ENCODE peak calls at places on chromosomes 3 and 15, in five cellular contexts. A is H9, K is brain microvascular endothelial cell, J is fibroblast of villous mesenchyme, E is progenitor cell of endocrine pancreas. H is an unnamed sample.

GRCh38 chr3:55750525-55750924 is 263.4 kb upstream of the WNT5A start:
- DNase-seq in A (no peak), K (peak; percentile 52), J (peak; percentile 34), E (no peak), H (no peak)

GRCh38 chr3:78644847-78645246 is 1123.0 kb downstream of the ROBO1 start:
- DNase-seq in A (no peak), K (no peak), J (peak; percentile 6), E (no peak), H (no peak)

GRCh38 chr3:11845661-11846060 is 1.0 kb downstream of the TAMM41 start:
- DNase-seq in A (no peak), K (no peak), J (no peak), E (no peak), H (no peak)

GRCh38 chr15:96330064-96330449 is 443 bp upstream of the NR2F2 start:
- DNase-seq in A (peak; percentile 71), K (peak; percentile 72), J (peak; percentile 88), E (no peak), H (peak; percentile 72)

GRCh38 chr3:197404030-197404429 is 105.6 kb upstream of the DLG1 start:
- DNase-seq in A (no peak), K (no peak), J (no peak), E (no peak), H (no peak)

GRCh38 chr3:87855626-87856025 is 203.2 kb downstream of the CGGBP1 start:
- DNase-seq in A (no peak), K (peak; percentile 85), J (peak; percentile 16), E (no peak), H (no peak)

GRCh38 chr15:101112336-101113113 is 139.3 kb downstream of the CHSY1 start:
- DNase-seq in A (peak; percentile 22), K (no peak), J (no peak), E (no peak), H (no peak)

GRCh38 chr3:9826815-9827574 is 16.8 kb downstream of the RPUSD3 start:
- DNase-seq in A (peak; percentile 73), K (no peak), J (no peak), E (no peak), H (peak; percentile 36)

GRCh38 chr3:31704156-31704555 is 171.4 kb downstream of the STT3B start:
- DNase-seq in A (no peak), K (no peak), J (no peak), E (no peak), H (no peak)

GRCh38 chr3:168824107-168824506 is 728.4 kb upstream of the GOLIM4 start:
- DNase-seq in A (no peak), K (no peak), J (no peak), E (no peak), H (no peak)

GRCh38 chr3:50303038-50303815 is at the start of gene HYAL1:
- DNase-seq in A (peak; percentile 97), K (no peak), J (peak; percentile 30), E (no peak), H (no peak)

GRCh38 chr3:169661567-169662214 is 1.8 kb downstream of the MECOM start:
- DNase-seq in A (peak; percentile 56), K (peak; percentile 21), J (no peak), E (no peak), H (peak; percentile 65)

GRCh38 chr3:136952292-136952691 is 5.5 kb upstream of the IL20RB start:
- DNase-seq in A (no peak), K (no peak), J (peak; percentile 73), E (no peak), H (no peak)

GRCh38 chr15:70777156-70777926 is 14.0 kb upstream of the UACA start:
- DNase-seq in A (no peak), K (no peak), J (no peak), E (no peak), H (no peak)

DNA sequence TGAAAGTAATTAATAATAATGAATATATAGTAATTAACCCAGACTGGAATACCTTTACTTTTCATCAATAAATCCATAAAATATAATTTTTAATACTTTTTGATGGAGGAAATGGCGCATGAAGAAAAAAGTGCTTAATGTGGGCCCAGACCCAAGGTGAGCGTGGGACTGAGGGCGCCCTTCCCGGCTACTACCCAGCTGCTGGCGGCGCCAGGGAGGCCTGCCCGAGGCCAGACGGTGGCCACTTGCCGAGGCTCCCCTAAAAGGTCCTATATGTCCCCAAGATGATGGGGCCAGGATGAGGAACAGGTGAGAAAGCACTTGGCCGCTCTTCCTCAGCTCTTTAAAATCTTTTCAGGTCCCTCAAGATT is 29.1 kb downstream of the CCNL1 start:
- DNase-seq in A (no peak), K (no peak), J (no peak), E (no peak), H (no peak)
- TF ChIP-seq CTCF in A (no peak), K (no peak), J (no peak), E (no peak), H (peak; percentile 56)

DNA sequence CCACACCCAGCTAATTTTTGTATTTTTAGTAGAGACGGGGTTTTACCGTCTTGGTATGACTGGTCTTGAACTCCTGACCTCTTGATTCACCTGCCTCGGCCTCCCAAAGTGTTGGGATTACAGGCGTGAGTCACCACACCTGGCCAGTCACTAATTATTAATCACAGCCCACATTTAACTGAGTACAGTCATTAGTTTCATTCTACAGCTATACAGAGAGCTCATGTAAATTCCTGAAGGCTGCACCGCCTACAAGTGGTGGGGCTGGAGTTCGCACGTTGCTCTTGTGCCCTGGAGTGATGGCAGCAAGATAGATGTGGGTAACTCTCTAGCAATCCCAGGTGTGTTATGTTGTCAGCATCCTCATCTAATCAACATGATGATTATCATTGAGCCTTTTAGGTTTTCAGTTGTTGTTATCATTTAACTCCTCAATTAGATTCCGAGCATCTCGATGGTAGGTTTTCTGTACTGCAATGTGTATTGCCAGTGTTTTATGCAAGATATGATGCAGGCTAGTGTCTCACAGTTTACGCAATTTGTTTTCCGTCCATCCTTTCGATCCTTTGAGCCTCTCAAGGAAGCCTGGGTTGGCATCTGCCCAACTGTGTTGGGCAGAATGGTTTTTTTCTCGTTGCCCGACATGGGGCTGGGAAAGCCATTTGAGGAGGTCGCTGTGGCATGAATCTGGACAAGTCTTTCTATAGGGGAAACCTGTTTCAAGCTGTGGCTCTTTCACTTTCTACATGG is 216.3 kb downstream of the LPP start:
- DNase-seq in A (no peak), K (no peak), J (peak; percentile 61), E (no peak), H (no peak)
- TF ChIP-seq CTCF in A (no peak), K (no peak), J (no peak), E (no peak), H (no peak)

DNA sequence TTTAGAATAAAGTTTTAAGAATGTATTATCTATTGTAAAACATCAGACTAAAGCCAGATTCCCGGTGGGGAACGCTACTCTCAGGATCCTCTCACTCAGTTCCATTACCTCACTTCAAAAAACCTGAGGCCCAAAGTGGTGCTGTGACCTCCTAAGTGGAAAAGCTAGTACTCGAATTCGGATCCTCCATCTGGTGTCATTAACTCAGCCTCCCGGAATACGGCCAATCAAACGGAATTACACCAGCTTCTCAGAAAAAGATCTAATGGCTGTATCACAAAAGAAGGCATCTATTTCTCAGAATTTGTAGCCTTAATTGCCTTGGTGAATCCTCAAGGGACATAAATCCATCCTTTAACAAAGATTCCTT is 624 bp downstream of the ACAD11 start:
- DNase-seq in A (no peak), K (no peak), J (no peak), E (no peak), H (no peak)
- TF ChIP-seq CTCF in A (no peak), K (no peak), J (no peak), E (no peak), H (no peak)

DNA sequence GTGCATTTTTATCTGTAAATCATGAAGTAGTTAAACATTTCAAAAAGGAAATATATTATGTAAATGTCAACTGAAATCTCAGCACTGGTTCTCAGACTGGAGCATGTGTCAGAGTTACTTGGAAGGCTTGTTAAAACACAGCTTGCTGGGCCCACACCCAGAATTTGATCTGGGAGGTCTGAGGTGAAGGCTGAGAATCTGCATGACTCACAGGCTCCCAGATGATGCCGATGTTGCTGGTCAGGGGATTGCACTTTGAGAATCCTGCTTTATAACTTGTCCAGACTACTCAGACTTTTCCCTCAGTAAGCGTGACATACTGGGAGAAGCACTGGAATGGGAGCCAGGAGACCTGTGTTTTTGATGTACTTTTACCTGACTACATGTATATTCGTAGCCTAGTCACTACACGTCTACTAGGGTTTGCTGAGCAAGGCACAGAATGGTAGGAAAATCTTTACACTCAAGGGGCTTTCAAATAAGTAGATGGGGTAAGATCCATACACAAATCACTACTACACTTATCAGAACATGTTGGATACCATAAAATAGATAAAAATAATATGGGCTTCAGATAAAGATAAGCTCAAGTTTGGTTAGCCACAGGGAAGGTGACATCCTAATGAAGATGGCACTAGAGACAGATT is 77.1 kb upstream of the MEX3B start:
- DNase-seq in A (no peak), K (peak; percentile 99), J (peak; percentile 98), E (no peak), H (no peak)
- TF ChIP-seq CTCF in A (no peak), K (no peak), J (no peak), E (no peak), H (no peak)

GRCh38 chr15:67461735-67462134 is 59.2 kb upstream of the C15orf61 start:
- DNase-seq in A (no peak), K (no peak), J (no peak), E (no peak), H (no peak)

GRCh38 chr15:67462802-67463201 is 58.1 kb upstream of the C15orf61 start:
- DNase-seq in A (no peak), K (no peak), J (no peak), E (no peak), H (no peak)

GRCh38 chr15:67468431-67468830 is 52.5 kb upstream of the C15orf61 start:
- DNase-seq in A (no peak), K (no peak), J (no peak), E (no peak), H (no peak)

GRCh38 chr15:67463488-67463887 is 57.4 kb upstream of the C15orf61 start:
- DNase-seq in A (no peak), K (no peak), J (no peak), E (no peak), H (no peak)

GRCh38 chr15:67465196-67465952 is 55.6 kb upstream of the C15orf61 start:
- DNase-seq in A (no peak), K (no peak), J (no peak), E (no peak), H (no peak)
- TF ChIP-seq CTCF in A (no peak), K (no peak), J (no peak), E (no peak), H (no peak)

DNA sequence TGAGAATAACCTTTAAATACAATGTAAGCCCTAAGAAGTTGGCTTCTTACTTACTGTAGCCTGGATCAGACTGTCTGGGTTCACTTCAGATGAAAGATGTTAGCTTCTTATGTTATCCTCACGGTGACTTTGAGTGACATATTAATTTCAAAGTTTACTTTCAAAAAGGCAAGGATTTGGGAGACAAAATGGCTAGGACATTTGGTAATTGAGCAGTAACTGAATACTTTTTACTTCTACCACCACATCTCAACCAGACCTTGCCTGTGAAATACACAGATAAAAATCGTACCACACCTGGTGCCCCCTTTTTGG is 36.0 kb upstream of the BNIP2 start:
- DNase-seq in A (no peak), K (no peak), J (no peak), E (no peak), H (no peak)
- TF ChIP-seq CTCF in A (no peak), K (no peak), J (no peak), E (no peak), H (no peak)

GRCh38 chr3:29850641-29851040 is 569.8 kb downstream of the RBMS3 start:
- DNase-seq in A (peak; percentile 43), K (no peak), J (no peak), E (no peak), H (no peak)
- TF ChIP-seq CTCF in A (peak; percentile 69), K (peak; percentile 37), J (no peak), E (no peak), H (no peak)

H was measured in glutamatergic neuron.